ENCODE peak calls at places on chromosomes 11 and 22, in seven cellular contexts. H is CD8-positive, alpha-beta T cell; L is heart right ventricle; R is heart left ventricle; T is GM23338; G is kidney epithelial cell; S is WERI-Rb-1. W is an unnamed sample. For H3K36me3, the result is how much of the 10 kb centered on the place peaks cover.

GRCh38 chr11:95078526-95078925 is 11.1 kb upstream of the ENDOD1 start:
- DNase-seq in G (no peak), S (no peak), L (no peak), R (no peak), H (no peak), T (no peak), W (no peak)

GRCh38 chr22:31739795-31740201 is 10.1 kb downstream of the PRR14L start:
- DNase-seq in R (no peak), T (no peak), L (no peak), G (no peak), S (no peak), H (no peak), W (no peak)

GRCh38 chr11:44729718-44730117 is 3.0 kb downstream of the TSPAN18 start:
- DNase-seq in L (no peak), G (no peak), H (no peak), S (no peak), T (no peak), R (no peak), W (no peak)

GRCh38 chr22:23826510-23827350 is 12.1 kb downstream of the DERL3 start:
- DNase-seq in L (no peak), G (no peak), R (peak), S (no peak), H (no peak), T (no peak), W (peak)

GRCh38 chr11:69155302-69156198 is at the start of gene SMIM38:
- DNase-seq in R (peak), S (no peak), L (peak), T (no peak), H (no peak), G (no peak), W (no peak)

GRCh38 chr11:64864473-64865285 is 13.7 kb downstream of the EHD1 start:
- DNase-seq in T (no peak), R (peak), L (peak), S (no peak), H (no peak), G (no peak), W (no peak)

GRCh38 chr11:14253437-14253836 is 105.5 kb downstream of the RRAS2 start:
- DNase-seq in T (no peak), S (no peak), R (no peak), G (no peak), L (no peak), H (no peak), W (no peak)

GRCh38 chr11:122748968-122749687 is 89.2 kb upstream of the CRTAM start:
- DNase-seq in R (peak), S (no peak), H (peak), G (no peak), L (no peak), T (no peak), W (no peak)

GRCh38 chr11:60916669-60917206 is 2.8 kb downstream of the TMEM109 start:
- DNase-seq in S (no peak), G (no peak), R (no peak), T (no peak), H (no peak), L (no peak), W (no peak)

GRCh38 chr22:37492428-37493344 is 6.5 kb upstream of the MFNG start:
- DNase-seq in G (no peak), R (no peak), L (no peak), S (peak), H (peak), T (peak), W (peak)

GRCh38 chr22:35538801-35539321 is 1.8 kb upstream of the RASD2 start:
- DNase-seq in T (peak), H (no peak), L (no peak), G (no peak), R (no peak), S (peak), W (peak)

GRCh38 chr22:37254206-37254866 is 10.3 kb upstream of the RAC2 start:
- DNase-seq in T (no peak), H (no peak), S (no peak), L (no peak), R (no peak), G (no peak), W (no peak)

GRCh38 chr11:114027941-114028340 is 31.6 kb upstream of the ZBTB16 start:
- DNase-seq in L (no peak), S (no peak), T (no peak), H (no peak), R (no peak), G (no peak), W (no peak)
- TF ChIP-seq CTCF in L (peak), S (no peak), T (peak), H (no peak), R (peak), G (no peak), W (peak)

GRCh38 chr11:93753241-93753640 is 11.8 kb downstream of the C11orf54 start:
- DNase-seq in R (no peak), L (no peak), S (no peak), H (no peak), G (no peak), T (no peak), W (no peak)
- H3K36me3 ChIP-seq in R (under half), L (under half), S (under half), H (under half), G (under half), T (under half), W (under half)

DNA sequence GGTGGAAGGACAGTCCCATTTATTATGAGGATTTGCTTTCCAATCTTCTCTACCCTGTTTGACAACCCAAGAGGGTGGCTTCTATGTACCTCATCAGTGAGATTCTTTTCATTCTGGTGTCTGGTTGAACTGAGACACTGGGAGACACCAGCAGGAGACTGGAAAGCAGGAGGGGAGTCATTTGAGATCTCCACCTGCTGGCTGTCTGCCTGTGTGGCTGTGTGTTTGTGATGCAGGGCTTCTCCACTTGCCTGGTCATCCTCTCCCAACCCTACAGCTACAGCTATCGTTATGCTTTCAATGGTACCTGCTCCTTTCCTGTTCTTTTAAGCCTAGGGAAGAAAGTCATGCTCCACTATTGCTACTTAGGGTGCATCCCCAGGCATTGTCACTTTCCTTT is 48.6 kb downstream of the MRGPRX1 start:
- DNase-seq in R (no peak), S (peak), H (no peak), T (peak), L (no peak), G (no peak), W (no peak)
- TF ChIP-seq CTCF in R (no peak), S (peak), H (no peak), T (peak), L (no peak), G (no peak), W (no peak)

GRCh38 chr11:1756791-1757771 is 6.6 kb downstream of the CTSD start:
- DNase-seq in H (no peak), L (no peak), G (no peak), T (no peak), S (no peak), R (no peak), W (no peak)
- H3K36me3 ChIP-seq in H (under half), L (under half), G (under half), T (under half), S (under half), R (under half), W (under half)

DNA sequence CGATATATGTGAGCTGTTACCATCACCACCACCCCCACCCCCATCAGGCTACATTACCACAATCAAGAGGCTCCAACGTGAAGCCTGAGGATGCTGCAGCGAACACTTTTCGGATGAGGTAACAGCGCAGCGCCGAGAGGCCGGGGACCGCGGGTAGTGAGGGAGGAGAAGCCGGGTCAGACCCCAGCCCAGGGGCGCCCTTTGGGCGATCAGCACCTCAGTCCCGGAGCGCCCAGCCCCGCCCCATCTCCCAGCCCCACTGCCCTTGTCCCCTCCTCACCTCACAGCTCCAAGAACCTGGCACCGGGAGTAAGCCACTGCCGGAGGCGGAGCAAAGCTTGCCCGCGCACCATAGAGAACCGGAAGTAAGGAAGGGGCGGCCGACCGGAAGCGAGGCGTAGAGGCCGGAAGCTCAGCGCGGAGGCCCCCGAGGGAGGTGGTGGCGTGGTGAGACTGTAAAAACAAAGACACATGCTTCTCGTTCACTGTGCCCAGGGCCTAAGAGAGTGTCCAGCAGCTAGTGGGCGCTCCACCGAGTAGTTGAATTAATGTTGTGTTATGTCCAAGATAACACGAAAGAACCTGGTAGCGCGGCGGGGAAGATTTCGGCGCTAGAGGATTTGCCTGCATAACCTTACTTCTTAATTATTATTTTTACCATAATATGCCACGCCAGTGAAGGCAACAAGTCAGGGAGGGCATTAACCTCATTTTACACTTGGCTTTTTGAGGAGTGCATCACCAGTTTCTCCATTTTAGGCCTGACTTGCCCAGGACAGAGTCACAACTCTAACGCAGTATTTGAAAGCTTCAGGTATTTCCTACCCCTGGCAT is at the start of gene THOC5:
- DNase-seq in T (peak), H (peak), S (peak), G (peak), L (peak), R (peak), W (peak)
- TF ChIP-seq CTCF in T (peak), H (no peak), S (peak), G (peak), L (peak), R (peak), W (peak)

GRCh38 chr22:17727244-17727892 is 46.9 kb downstream of the BID start:
- DNase-seq in G (no peak), T (no peak), R (no peak), L (no peak), S (no peak), H (no peak), W (no peak)
- H3K36me3 ChIP-seq in G (under half), T (under half), R (under half), L (under half), S (under half), H (under half), W (under half)

GRCh38 chr11:30749268-30749667 is 163.1 kb upstream of the MPPED2 start:
- DNase-seq in S (no peak), R (no peak), H (no peak), L (no peak), G (no peak), T (peak), W (no peak)
- TF ChIP-seq CTCF in S (no peak), R (no peak), H (no peak), L (no peak), G (no peak), T (no peak), W (no peak)

W was measured in BE2C.